ENCODE peak calls at places on chromosomes 13 and 19, in six cellular contexts. Y is CD8-positive, alpha-beta memory T cell; U is CD4-positive, alpha-beta memory T cell; F is fibroblast of lung; V is tibial nerve; D is psoas muscle. O is an unnamed sample. For H3K27me3, the result is how much of the 10 kb centered on the place peaks cover.

GRCh38 chr13:48954086-48954485 is 21.6 kb upstream of the FNDC3A start:
- DNase-seq in D (no peak), U (no peak), Y (no peak), F (peak), V (no peak), O (peak)

GRCh38 chr19:6730153-6730804 is 7.1 kb downstream of the GPR108 start:
- DNase-seq in F (no peak), Y (no peak), U (no peak), V (peak), D (no peak), O (no peak)

GRCh38 chr13:28532226-28533048 is 37.5 kb upstream of the FLT1 start:
- DNase-seq in Y (no peak), F (no peak), U (no peak), V (no peak), D (peak), O (peak)

GRCh38 chr19:53772943-53773342 is 51.2 kb downstream of the NLRP12 start:
- DNase-seq in V (peak), U (peak), F (peak), D (no peak), Y (peak), O (peak)

GRCh38 chr13:106038752-106039151 is 496.7 kb downstream of the EFNB2 start:
- DNase-seq in V (no peak), U (no peak), D (no peak), Y (no peak), F (peak), O (peak)

GRCh38 chr19:34556500-34556899 is 74.9 kb downstream of the WTIP start:
- DNase-seq in U (no peak), Y (no peak), F (no peak), V (no peak), D (no peak), O (no peak)

GRCh38 chr19:34347561-34348165 is 17.3 kb upstream of the GPI start:
- DNase-seq in D (no peak), V (no peak), F (no peak), Y (no peak), U (no peak), O (no peak)

GRCh38 chr13:50838701-50839100 is 4.8 kb downstream of the DLEU7 start:
- DNase-seq in V (no peak), Y (no peak), U (no peak), D (no peak), F (no peak), O (no peak)

GRCh38 chr19:19628499-19629134 is 597 bp upstream of the LPAR2 start:
- DNase-seq in F (peak), V (no peak), Y (peak), U (peak), D (no peak), O (no peak)

GRCh38 chr19:3005345-3005744 is 23.7 kb downstream of the TLE2 start:
- DNase-seq in D (no peak), V (no peak), Y (no peak), F (no peak), U (no peak), O (no peak)

GRCh38 chr13:42011601-42012401 is 36.6 kb upstream of the DGKH start:
- DNase-seq in D (no peak), Y (no peak), U (no peak), F (no peak), V (no peak), O (no peak)

GRCh38 chr13:51814825-51815650 is 11.1 kb upstream of the DHRS12 start:
- DNase-seq in D (peak), U (peak), V (peak), F (peak), Y (peak), O (peak)

GRCh38 chr13:91567485-91568207 is 169.2 kb downstream of the GPC5 start:
- DNase-seq in F (peak), V (no peak), U (no peak), D (no peak), Y (no peak), O (no peak)

GRCh38 chr19:35046461-35046860 is 4.9 kb downstream of the HPN start:
- DNase-seq in Y (no peak), U (no peak), F (no peak), V (no peak), D (no peak), O (no peak)

GRCh38 chr19:32367063-32367462 is 21.7 kb downstream of the ZNF507 start:
- DNase-seq in F (no peak), D (no peak), V (no peak), Y (no peak), U (no peak), O (no peak)

GRCh38 chr19:31527443-31527842 is 178.2 kb upstream of the TSHZ3 start:
- DNase-seq in D (no peak), V (no peak), F (no peak), U (no peak), Y (no peak), O (no peak)

GRCh38 chr19:38793186-38793585 is 4.2 kb downstream of the LGALS7B start:
- DNase-seq in U (no peak), V (no peak), Y (no peak), F (peak), D (no peak), O (no peak)

GRCh38 chr19:38795549-38795948 is 6.5 kb downstream of the LGALS7B start:
- DNase-seq in F (no peak), V (no peak), Y (no peak), U (no peak), D (no peak), O (no peak)

GRCh38 chr19:38796154-38796553 is 7.2 kb downstream of the LGALS7B start:
- DNase-seq in Y (no peak), V (no peak), U (no peak), D (no peak), F (no peak), O (no peak)

GRCh38 chr19:38793671-38794070 is 4.7 kb downstream of the LGALS7B start:
- DNase-seq in V (no peak), Y (no peak), D (no peak), F (no peak), U (no peak), O (no peak)

DNA sequence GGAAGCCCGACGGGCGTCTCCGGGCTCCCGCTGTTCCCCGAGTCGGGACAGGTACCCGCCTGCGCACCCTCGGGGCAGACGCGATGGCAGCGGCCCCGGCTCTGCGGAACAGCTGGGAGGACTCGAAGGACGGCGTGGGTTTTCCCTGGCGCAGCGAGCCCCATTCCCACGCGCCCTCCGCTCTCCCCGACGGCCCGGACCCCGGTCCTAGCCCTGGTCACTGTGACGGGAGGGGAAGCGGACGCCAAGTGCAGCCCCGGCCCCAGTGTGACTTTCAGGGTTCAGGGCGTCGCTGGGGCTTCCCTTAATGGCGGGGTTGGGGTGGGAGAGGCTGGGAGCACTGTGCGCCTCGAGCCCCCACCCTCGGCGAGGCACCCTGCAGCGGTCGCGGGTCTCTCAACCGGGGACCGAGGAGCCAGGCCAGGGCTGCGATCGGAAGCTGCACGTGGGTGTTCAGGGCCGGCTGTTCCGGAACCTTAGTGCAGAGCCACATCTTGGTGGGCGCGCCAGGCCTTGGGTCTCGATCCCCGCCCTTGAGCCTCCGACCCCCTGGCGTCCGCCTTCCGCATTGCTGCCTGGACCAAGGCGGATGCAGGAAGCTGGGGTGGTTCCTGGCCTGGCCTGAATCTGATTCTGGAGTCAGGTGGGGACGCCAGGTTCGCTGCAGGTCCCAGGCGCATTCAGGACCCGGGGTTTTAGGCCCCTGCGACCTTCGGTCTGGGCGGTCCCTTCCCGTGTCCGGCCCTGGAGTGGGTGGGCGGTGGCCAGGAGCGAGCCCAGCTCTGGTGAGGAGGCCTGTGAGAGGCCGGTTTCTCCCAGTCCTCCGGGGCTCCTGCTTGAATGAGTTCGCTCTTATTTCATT is 3.5 kb downstream of the LGALS7B start:
- DNase-seq in Y (peak), D (peak), F (peak), U (no peak), V (no peak), O (no peak)
- H3K4me3 ChIP-seq in Y (no peak), D (peak), F (no peak), U (peak), V (peak), O (no peak)

GRCh38 chr19:18230941-18231734 is 4.9 kb upstream of the PDE4C start:
- DNase-seq in Y (no peak), F (no peak), V (no peak), U (no peak), D (no peak), O (no peak)
- H3K27ac ChIP-seq in Y (no peak), F (no peak), V (no peak), U (no peak), D (no peak), O (no peak)

DNA sequence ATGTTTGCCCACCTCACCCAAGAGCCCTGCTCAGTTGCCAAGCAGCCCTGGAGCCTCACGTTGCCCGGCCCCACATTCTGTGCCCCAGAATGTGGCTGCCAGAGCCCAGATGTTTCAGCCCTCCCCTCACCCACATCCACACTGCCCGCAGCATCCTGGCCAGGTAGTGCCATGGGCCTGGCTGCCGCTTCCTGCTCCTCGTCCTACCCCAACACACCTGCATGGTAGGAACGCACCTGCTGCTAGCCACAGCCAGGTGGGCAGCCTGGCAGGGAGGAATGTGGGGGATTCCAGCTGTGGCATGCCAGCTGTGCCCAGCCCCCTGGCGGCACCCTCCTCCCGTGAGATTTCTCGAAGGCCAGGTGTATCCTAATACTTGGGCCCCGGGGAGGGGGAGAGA is 7.5 kb upstream of the NFIX start:
- DNase-seq in Y (no peak), F (no peak), V (no peak), U (no peak), D (no peak), O (no peak)
- H3K27me3 ChIP-seq in Y (under half), F (under half), V (under half), U (under half), D (under half), O (under half)

GRCh38 chr13:98188544-98189166 is 11.6 kb upstream of the RNF113B start:
- DNase-seq in D (no peak), V (no peak), U (no peak), F (no peak), Y (no peak), O (no peak)

GRCh38 chr13:98187862-98188261 is 10.8 kb upstream of the RNF113B start:
- DNase-seq in U (no peak), Y (no peak), V (no peak), D (no peak), F (no peak), O (no peak)

GRCh38 chr13:98192008-98192407 is 14.9 kb upstream of the RNF113B start:
- DNase-seq in U (no peak), D (no peak), V (no peak), F (no peak), Y (no peak), O (no peak)

GRCh38 chr13:98189841-98190505 is 12.9 kb upstream of the RNF113B start:
- DNase-seq in U (no peak), Y (no peak), V (no peak), F (no peak), D (no peak), O (no peak)

DNA sequence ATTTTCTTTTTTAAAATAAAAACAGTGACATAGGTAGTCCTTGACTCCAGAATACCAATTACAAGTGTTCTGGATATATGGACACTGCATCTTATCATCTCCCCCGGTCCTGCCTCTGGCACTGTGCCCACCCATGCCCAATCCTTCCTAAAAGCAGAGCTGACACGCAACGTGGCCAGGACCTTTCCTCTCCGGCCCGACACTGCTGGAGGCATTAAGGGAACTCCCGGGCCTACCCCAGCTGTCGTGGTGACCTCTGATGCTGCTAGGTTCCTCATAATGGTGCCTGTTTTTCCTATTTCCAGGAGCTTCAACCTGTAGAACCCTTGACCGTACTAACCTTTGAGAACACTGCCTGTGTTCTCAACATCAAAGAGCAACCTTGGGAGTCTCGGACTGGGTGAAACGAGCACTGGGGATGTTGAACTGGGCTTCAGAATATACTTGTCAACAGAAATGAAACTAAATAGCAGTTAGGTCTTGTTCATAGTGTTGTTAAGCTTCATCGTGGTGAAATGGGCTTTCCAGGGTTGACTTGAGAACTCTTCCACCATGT is 13.9 kb upstream of the RNF113B start:
- DNase-seq in V (no peak), Y (no peak), F (no peak), D (no peak), U (no peak), O (no peak)
- H3K4me3 ChIP-seq in V (no peak), Y (no peak), F (no peak), D (no peak), U (no peak), O (no peak)

DNA sequence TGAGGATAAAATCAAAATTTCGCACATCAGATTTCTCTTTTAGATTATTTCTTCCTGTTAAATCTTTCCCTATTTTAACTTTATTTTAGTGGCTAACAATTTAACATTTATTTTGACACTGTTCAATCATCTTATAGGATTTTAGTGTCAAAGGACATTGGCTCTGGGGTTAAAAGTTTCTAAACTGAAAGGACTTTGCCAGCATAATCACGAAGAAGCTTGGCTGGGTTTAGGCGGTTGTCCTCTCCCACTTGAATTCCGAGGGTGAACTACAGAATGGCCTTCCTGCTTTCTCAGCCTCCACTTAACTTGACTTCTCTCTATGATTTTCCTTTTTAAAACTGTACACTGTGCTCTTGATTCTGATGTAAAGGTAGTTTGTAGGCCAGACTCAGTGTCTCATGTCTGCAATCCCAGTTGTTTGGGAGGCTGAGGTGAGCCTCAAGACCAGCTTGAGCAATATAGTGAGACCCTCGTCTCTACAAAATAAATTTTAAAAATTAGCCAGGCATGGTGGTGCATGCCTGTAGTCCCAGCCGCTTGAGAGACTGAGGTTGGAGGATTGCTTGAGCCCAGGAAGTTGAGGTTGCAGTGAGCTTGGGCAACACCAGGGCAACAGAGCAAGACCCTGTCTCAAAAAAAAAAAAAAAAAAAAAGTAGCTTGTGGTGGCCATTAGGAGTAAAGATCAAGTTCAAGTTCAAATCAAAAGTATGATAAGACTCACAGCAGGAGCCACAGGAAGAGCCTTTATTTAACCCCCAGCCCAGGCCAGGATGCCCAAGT is 54.8 kb upstream of the KATNAL1 start:
- DNase-seq in U (no peak), Y (no peak), D (no peak), F (no peak), V (no peak), O (no peak)
- H3K27ac ChIP-seq in U (no peak), Y (no peak), D (peak), F (no peak), V (no peak), O (no peak)

O was measured in SJSA1.